ENCODE peak calls at places on chromosomes 12 and 14, in seven cellular contexts. One of them, this sample, is unnamed.
A peak's percentile ranks its signal among the peaks of the same experiment; 100 is the strongest.

GRCh38 chr14:73014105-73014504 is 12.8 kb downstream of the ZFYVE1 start:
- DNase-seq in BJ: peak; percentile 58
- DNase-seq in A549: no peak
- DNase-seq in GM10248: peak; percentile 71
- DNase-seq in esophagus squamous epithelium: no peak
- DNase-seq in IMR-90: peak; percentile 83
- DNase-seq in activated B cell treated with CpG ODN at 0.5 μM for 24 hours: no peak
- DNase-seq in this sample: no peak

GRCh38 chr12:6323340-6323994 is 13.0 kb downstream of the PLEKHG6 start:
- DNase-seq in activated B cell treated with CpG ODN at 0.5 μM for 24 hours: no peak
- DNase-seq in esophagus squamous epithelium: no peak
- DNase-seq in A549: peak; percentile 92
- DNase-seq in GM10248: peak; percentile 67
- DNase-seq in IMR-90: peak; percentile 94
- DNase-seq in BJ: peak; percentile 74
- DNase-seq in this sample: peak; percentile 92

GRCh38 chr14:90678846-90679362 is 137.3 kb downstream of the TTC7B start:
- DNase-seq in GM10248: no peak
- DNase-seq in IMR-90: no peak
- DNase-seq in activated B cell treated with CpG ODN at 0.5 μM for 24 hours: no peak
- DNase-seq in BJ: no peak
- DNase-seq in esophagus squamous epithelium: no peak
- DNase-seq in A549: no peak
- DNase-seq in this sample: no peak

GRCh38 chr14:84003316-84003715 is 1526.6 kb upstream of the FLRT2 start:
- DNase-seq in GM10248: no peak
- DNase-seq in activated B cell treated with CpG ODN at 0.5 μM for 24 hours: no peak
- DNase-seq in A549: no peak
- DNase-seq in esophagus squamous epithelium: no peak
- DNase-seq in BJ: no peak
- DNase-seq in IMR-90: no peak
- DNase-seq in this sample: no peak

GRCh38 chr12:122203968-122204828 is 689 bp downstream of the B3GNT4 start:
- DNase-seq in A549: no peak
- DNase-seq in GM10248: peak; percentile 31
- DNase-seq in IMR-90: no peak
- DNase-seq in esophagus squamous epithelium: no peak
- DNase-seq in activated B cell treated with CpG ODN at 0.5 μM for 24 hours: peak; percentile 38
- DNase-seq in BJ: no peak
- DNase-seq in this sample: no peak

GRCh38 chr14:79825046-79825521 is 386.2 kb downstream of the DIO2 start:
- DNase-seq in BJ: no peak
- DNase-seq in A549: no peak
- DNase-seq in GM10248: no peak
- DNase-seq in esophagus squamous epithelium: no peak
- DNase-seq in activated B cell treated with CpG ODN at 0.5 μM for 24 hours: no peak
- DNase-seq in IMR-90: peak; percentile 52
- DNase-seq in this sample: peak; percentile 61

GRCh38 chr12:42180990-42181611 is 36.4 kb upstream of the GXYLT1 start:
- DNase-seq in GM10248: no peak
- DNase-seq in esophagus squamous epithelium: no peak
- DNase-seq in activated B cell treated with CpG ODN at 0.5 μM for 24 hours: no peak
- DNase-seq in A549: no peak
- DNase-seq in BJ: no peak
- DNase-seq in IMR-90: peak; percentile 22
- DNase-seq in this sample: peak; percentile 34

GRCh38 chr14:104693482-104694431 is 4.3 kb downstream of the INF2 start:
- DNase-seq in activated B cell treated with CpG ODN at 0.5 μM for 24 hours: no peak
- DNase-seq in BJ: no peak
- DNase-seq in IMR-90: no peak
- DNase-seq in esophagus squamous epithelium: no peak
- DNase-seq in A549: no peak
- DNase-seq in GM10248: no peak
- DNase-seq in this sample: no peak

GRCh38 chr12:94404854-94405253 is 54.8 kb downstream of the CEP83 start:
- DNase-seq in GM10248: no peak
- DNase-seq in activated B cell treated with CpG ODN at 0.5 μM for 24 hours: no peak
- DNase-seq in A549: no peak
- DNase-seq in esophagus squamous epithelium: no peak
- DNase-seq in IMR-90: no peak
- DNase-seq in BJ: no peak
- DNase-seq in this sample: no peak

GRCh38 chr14:93092606-93093556 is 22.8 kb downstream of the ITPK1 start:
- DNase-seq in A549: no peak
- DNase-seq in activated B cell treated with CpG ODN at 0.5 μM for 24 hours: no peak
- DNase-seq in IMR-90: no peak
- DNase-seq in esophagus squamous epithelium: no peak
- DNase-seq in GM10248: no peak
- DNase-seq in BJ: no peak
- DNase-seq in this sample: no peak

GRCh38 chr14:59897757-59898383 is 22.1 kb upstream of the LRRC9 start:
- DNase-seq in esophagus squamous epithelium: no peak
- DNase-seq in GM10248: peak; percentile 13
- DNase-seq in IMR-90: no peak
- DNase-seq in BJ: no peak
- DNase-seq in A549: peak; percentile 40
- DNase-seq in activated B cell treated with CpG ODN at 0.5 μM for 24 hours: no peak
- DNase-seq in this sample: peak; percentile 73

GRCh38 chr14:23021969-23022368 is 12.0 kb upstream of the C14orf93 start:
- DNase-seq in esophagus squamous epithelium: no peak
- DNase-seq in IMR-90: no peak
- DNase-seq in A549: no peak
- DNase-seq in BJ: no peak
- DNase-seq in GM10248: no peak
- DNase-seq in activated B cell treated with CpG ODN at 0.5 μM for 24 hours: no peak
- DNase-seq in this sample: no peak

GRCh38 chr14:23022849-23023499 is 11.7 kb downstream of the PSMB5 start:
- DNase-seq in GM10248: no peak
- DNase-seq in activated B cell treated with CpG ODN at 0.5 μM for 24 hours: no peak
- DNase-seq in IMR-90: no peak
- DNase-seq in A549: no peak
- DNase-seq in BJ: no peak
- DNase-seq in esophagus squamous epithelium: no peak
- DNase-seq in this sample: no peak

GRCh38 chr14:23018107-23018506 is 8.2 kb upstream of the C14orf93 start:
- DNase-seq in activated B cell treated with CpG ODN at 0.5 μM for 24 hours: no peak
- DNase-seq in A549: no peak
- DNase-seq in esophagus squamous epithelium: no peak
- DNase-seq in GM10248: no peak
- DNase-seq in IMR-90: no peak
- DNase-seq in BJ: no peak
- DNase-seq in this sample: no peak

GRCh38 chr14:23021479-23021878 is 11.5 kb upstream of the C14orf93 start:
- DNase-seq in esophagus squamous epithelium: no peak
- DNase-seq in activated B cell treated with CpG ODN at 0.5 μM for 24 hours: no peak
- DNase-seq in IMR-90: no peak
- DNase-seq in A549: no peak
- DNase-seq in GM10248: no peak
- DNase-seq in BJ: no peak
- DNase-seq in this sample: no peak

DNA sequence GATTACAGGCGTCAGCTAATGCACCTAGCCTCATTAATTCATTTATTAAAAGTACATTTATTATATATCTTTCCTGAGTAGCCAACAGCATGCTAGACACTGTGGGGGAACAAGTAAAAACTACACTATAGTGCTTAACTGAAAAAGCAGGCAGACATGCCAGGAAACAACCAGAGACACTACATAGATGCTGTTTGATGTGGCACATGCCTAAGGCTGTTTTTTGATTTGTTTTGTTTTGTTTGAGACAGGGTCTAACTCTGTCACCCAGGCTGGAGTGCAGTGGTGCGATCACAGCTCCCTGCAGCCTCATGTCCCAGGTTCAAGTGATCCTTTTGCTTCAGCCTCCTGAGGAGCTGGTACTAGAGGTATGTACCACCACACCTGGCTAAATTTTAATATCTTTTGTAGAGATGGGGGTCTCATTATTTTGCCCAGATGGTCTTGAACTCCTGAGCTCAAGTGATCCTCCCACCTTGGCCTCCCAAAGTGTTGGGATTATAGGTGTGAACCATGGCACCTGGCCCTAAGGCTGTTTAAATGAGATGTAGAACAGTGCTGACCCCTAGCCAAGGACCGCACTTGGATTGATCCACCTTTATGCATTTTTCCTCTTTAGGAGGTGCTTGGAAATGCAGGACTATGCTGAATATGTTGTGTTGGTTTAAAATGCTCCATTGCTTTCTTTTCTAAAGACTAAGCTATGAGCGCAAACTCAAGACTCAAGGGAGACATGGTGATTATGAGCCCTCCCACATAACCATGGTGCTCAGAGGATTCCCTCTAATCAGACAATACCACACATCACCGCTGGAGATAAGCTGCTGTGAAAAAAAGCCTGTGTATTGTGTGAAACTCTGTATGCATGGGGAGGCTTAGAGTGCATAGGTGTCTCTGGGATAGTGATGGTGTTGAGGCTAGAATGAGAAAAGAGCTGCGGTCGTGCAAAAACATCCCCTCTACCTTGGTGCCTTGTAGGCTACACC is 10.5 kb upstream of the C14orf93 start:
- DNase-seq in activated B cell treated with CpG ODN at 0.5 μM for 24 hours: no peak
- DNase-seq in IMR-90: no peak
- DNase-seq in A549: no peak
- DNase-seq in esophagus squamous epithelium: no peak
- DNase-seq in BJ: no peak
- DNase-seq in GM10248: no peak
- DNase-seq in this sample: no peak
- TF ChIP-seq CTCF in activated B cell treated with CpG ODN at 0.5 μM for 24 hours: no peak
- TF ChIP-seq CTCF in IMR-90: no peak
- TF ChIP-seq CTCF in A549: no peak
- TF ChIP-seq CTCF in esophagus squamous epithelium: no peak
- TF ChIP-seq CTCF in BJ: no peak
- TF ChIP-seq CTCF in GM10248: no peak
- TF ChIP-seq CTCF in this sample: no peak

GRCh38 chr14:28151931-28152330 is 614.7 kb upstream of the FOXG1 start:
- DNase-seq in IMR-90: no peak
- DNase-seq in A549: no peak
- DNase-seq in esophagus squamous epithelium: no peak
- DNase-seq in GM10248: no peak
- DNase-seq in BJ: no peak
- DNase-seq in activated B cell treated with CpG ODN at 0.5 μM for 24 hours: no peak
- DNase-seq in this sample: no peak
- TF ChIP-seq CTCF in IMR-90: no peak
- TF ChIP-seq CTCF in A549: no peak
- TF ChIP-seq CTCF in esophagus squamous epithelium: no peak
- TF ChIP-seq CTCF in GM10248: no peak
- TF ChIP-seq CTCF in BJ: no peak
- TF ChIP-seq CTCF in activated B cell treated with CpG ODN at 0.5 μM for 24 hours: no peak
- TF ChIP-seq CTCF in this sample: no peak

GRCh38 chr12:53636641-53637040 is 10.5 kb upstream of the ATF7 start:
- DNase-seq in IMR-90: no peak
- DNase-seq in activated B cell treated with CpG ODN at 0.5 μM for 24 hours: no peak
- DNase-seq in esophagus squamous epithelium: no peak
- DNase-seq in A549: no peak
- DNase-seq in BJ: no peak
- DNase-seq in GM10248: no peak
- DNase-seq in this sample: no peak

GRCh38 chr12:53643232-53643992 is 17.2 kb upstream of the ATF7 start:
- DNase-seq in esophagus squamous epithelium: no peak
- DNase-seq in BJ: no peak
- DNase-seq in A549: no peak
- DNase-seq in GM10248: no peak
- DNase-seq in activated B cell treated with CpG ODN at 0.5 μM for 24 hours: no peak
- DNase-seq in IMR-90: no peak
- DNase-seq in this sample: no peak

GRCh38 chr12:53638057-53638456 is 11.9 kb upstream of the ATF7 start:
- DNase-seq in A549: no peak
- DNase-seq in GM10248: no peak
- DNase-seq in activated B cell treated with CpG ODN at 0.5 μM for 24 hours: no peak
- DNase-seq in esophagus squamous epithelium: no peak
- DNase-seq in BJ: no peak
- DNase-seq in IMR-90: no peak
- DNase-seq in this sample: no peak
- TF ChIP-seq CTCF in A549: no peak
- TF ChIP-seq CTCF in GM10248: no peak
- TF ChIP-seq CTCF in activated B cell treated with CpG ODN at 0.5 μM for 24 hours: no peak
- TF ChIP-seq CTCF in esophagus squamous epithelium: no peak
- TF ChIP-seq CTCF in BJ: no peak
- TF ChIP-seq CTCF in IMR-90: no peak
- TF ChIP-seq CTCF in this sample: no peak

GRCh38 chr14:91834571-91834970 is 32.8 kb downstream of the TC2N start:
- DNase-seq in activated B cell treated with CpG ODN at 0.5 μM for 24 hours: no peak
- DNase-seq in IMR-90: no peak
- DNase-seq in A549: no peak
- DNase-seq in GM10248: no peak
- DNase-seq in BJ: no peak
- DNase-seq in esophagus squamous epithelium: no peak
- DNase-seq in this sample: no peak

GRCh38 chr14:91835197-91835919 is 32.0 kb downstream of the TC2N start:
- DNase-seq in BJ: no peak
- DNase-seq in activated B cell treated with CpG ODN at 0.5 μM for 24 hours: no peak
- DNase-seq in IMR-90: no peak
- DNase-seq in esophagus squamous epithelium: no peak
- DNase-seq in A549: no peak
- DNase-seq in GM10248: no peak
- DNase-seq in this sample: peak; percentile 22

GRCh38 chr14:91839754-91840153 is 27.6 kb downstream of the TC2N start:
- DNase-seq in GM10248: no peak
- DNase-seq in activated B cell treated with CpG ODN at 0.5 μM for 24 hours: no peak
- DNase-seq in esophagus squamous epithelium: no peak
- DNase-seq in BJ: no peak
- DNase-seq in IMR-90: no peak
- DNase-seq in A549: no peak
- DNase-seq in this sample: no peak

GRCh38 chr14:91837076-91837475 is 30.3 kb downstream of the TC2N start:
- DNase-seq in BJ: no peak
- DNase-seq in IMR-90: no peak
- DNase-seq in esophagus squamous epithelium: no peak
- DNase-seq in A549: no peak
- DNase-seq in GM10248: no peak
- DNase-seq in activated B cell treated with CpG ODN at 0.5 μM for 24 hours: no peak
- DNase-seq in this sample: no peak

DNA sequence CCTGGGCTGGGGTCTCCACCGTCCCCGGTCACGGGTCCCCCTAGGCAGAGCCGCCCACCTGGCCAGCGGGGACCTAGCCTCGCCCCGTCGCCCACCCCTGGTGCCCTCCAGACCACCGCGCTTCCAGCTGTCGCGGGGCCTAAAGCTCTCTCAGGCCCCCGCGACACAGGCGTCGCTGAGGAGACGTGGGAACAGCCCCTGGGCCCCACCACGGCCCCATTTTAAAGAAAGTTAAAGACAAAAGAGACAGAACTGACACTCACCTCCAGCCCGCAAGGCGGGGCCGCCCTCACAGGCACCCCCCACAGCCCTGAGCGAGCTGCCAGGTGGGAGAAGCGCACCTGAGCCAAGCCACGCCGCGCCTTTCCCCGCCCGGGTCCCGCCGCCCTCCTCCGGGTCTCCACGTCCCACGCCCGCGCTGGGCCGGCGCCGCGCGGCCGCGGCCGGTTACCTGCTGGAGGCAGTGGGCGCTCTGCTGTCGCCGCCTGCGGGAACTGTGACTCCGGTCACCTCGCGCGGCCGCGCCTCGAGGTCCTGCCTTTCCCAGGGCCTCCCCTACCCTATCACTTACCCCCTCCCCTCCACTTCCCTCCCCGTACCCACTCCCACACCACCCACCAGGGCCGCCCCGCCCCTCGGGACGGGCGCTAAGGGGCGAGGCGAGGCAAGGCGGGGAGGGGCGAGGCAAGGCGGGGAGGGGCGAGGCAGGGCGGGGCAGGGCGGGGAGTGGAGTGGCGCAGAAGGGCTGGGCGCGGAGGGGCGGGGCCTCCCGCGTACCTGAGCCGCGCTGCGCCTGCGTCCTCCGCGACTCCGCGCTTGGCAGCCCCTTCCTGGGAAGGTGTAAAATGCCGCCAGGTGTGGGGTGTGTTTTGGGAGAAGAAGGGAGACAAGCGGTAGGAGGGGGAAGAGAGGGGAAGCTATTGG is 31.2 kb downstream of the TC2N start:
- DNase-seq in IMR-90: no peak
- DNase-seq in GM10248: peak; percentile 87
- DNase-seq in activated B cell treated with CpG ODN at 0.5 μM for 24 hours: peak; percentile 68
- DNase-seq in BJ: no peak
- DNase-seq in esophagus squamous epithelium: no peak
- DNase-seq in A549: peak; percentile 76
- DNase-seq in this sample: peak; percentile 88
- TF ChIP-seq CTCF in IMR-90: no peak
- TF ChIP-seq CTCF in GM10248: no peak
- TF ChIP-seq CTCF in activated B cell treated with CpG ODN at 0.5 μM for 24 hours: no peak
- TF ChIP-seq CTCF in BJ: no peak
- TF ChIP-seq CTCF in esophagus squamous epithelium: no peak
- TF ChIP-seq CTCF in A549: no peak
- TF ChIP-seq CTCF in this sample: no peak